ENCODE peak calls at places on chromosomes 11 and 22, in four cellular contexts. H is psoas muscle, L is HCT116, X is neural progenitor cell. E is an unnamed sample.

GRCh38 chr22:28414017-28414416 is 265.6 kb downstream of the TTC28 start:
- DNase-seq in L (no peak), H (no peak), X (no peak), E (no peak)

GRCh38 chr11:117179048-117179999 is 781 bp downstream of the SIDT2 start:
- DNase-seq in X (peak; percentile 34), L (no peak), H (no peak), E (peak; percentile 59)

GRCh38 chr11:109378049-109378448 is 43.9 kb upstream of the C11orf87 start:
- DNase-seq in L (no peak), X (no peak), H (no peak), E (no peak)

GRCh38 chr11:134466035-134466908 is 54.2 kb upstream of the B3GAT1 start:
- DNase-seq in H (no peak), L (no peak), X (peak; percentile 76), E (no peak)

GRCh38 chr11:18312012-18312411 is 9.9 kb downstream of the HPS5 start:
- DNase-seq in H (no peak), L (no peak), X (no peak), E (no peak)

GRCh38 chr11:46332568-46333128 is 14.6 kb upstream of the DGKZ start:
- DNase-seq in L (no peak), X (peak; percentile 79), H (no peak), E (no peak)

GRCh38 chr22:42878561-42879305 is 21.7 kb upstream of the ARFGAP3 start:
- DNase-seq in H (no peak), L (no peak), X (no peak), E (no peak)

GRCh38 chr11:2139118-2139490 is at the start of gene IGF2:
- DNase-seq in L (no peak), X (peak; percentile 77), H (peak; percentile 32), E (no peak)

GRCh38 chr11:6357222-6357621 is 33.1 kb upstream of the SMPD1 start:
- DNase-seq in L (peak; percentile 22), H (peak; percentile 69), X (no peak), E (no peak)

GRCh38 chr22:39690901-39691620 is 120.5 kb downstream of the CACNA1I start:
- DNase-seq in L (no peak), X (peak; percentile 89), H (no peak), E (peak; percentile 66)

GRCh38 chr11:77697865-77698264 is 60.3 kb upstream of the CLNS1A start:
- DNase-seq in X (no peak), L (no peak), H (no peak), E (no peak)

GRCh38 chr11:1226226-1226961 is 3.5 kb downstream of the MUC5B start:
- DNase-seq in H (peak; percentile 14), X (peak; percentile 49), L (no peak), E (no peak)

GRCh38 chr11:28289444-28289843 is 181.3 kb downstream of the METTL15 start:
- DNase-seq in H (no peak), X (peak; percentile 4), L (no peak), E (no peak)

GRCh38 chr22:47030881-47031627 is 268.6 kb downstream of the TBC1D22A start:
- DNase-seq in H (no peak), L (no peak), X (no peak), E (peak; percentile 35)

GRCh38 chr11:128359515-128359914 is 227.8 kb downstream of the ETS1 start:
- DNase-seq in X (no peak), L (no peak), H (no peak), E (no peak)

GRCh38 chr22:38952382-38952993 is 4.9 kb upstream of the APOBEC3A start:
- DNase-seq in L (no peak), X (no peak), H (no peak), E (no peak)

GRCh38 chr11:76670475-76671235 is at the start of gene LRRC32:
- DNase-seq in L (no peak), X (peak; percentile 78), H (peak; percentile 74), E (no peak)

GRCh38 chr11:12841946-12842630 is 167.0 kb upstream of the RASSF10 start:
- DNase-seq in H (no peak), L (no peak), X (peak; percentile 57), E (peak; percentile 70)

GRCh38 chr11:84390441-84391078 is 1104.4 kb upstream of the CCDC90B start:
- DNase-seq in X (peak; percentile 54), H (no peak), L (no peak), E (peak; percentile 45)

GRCh38 chr22:20428496-20429253 is 8.9 kb downstream of the SCARF2 start:
- DNase-seq in L (no peak), X (no peak), H (no peak), E (no peak)

GRCh38 chr22:20429254-20430100 is 8.1 kb downstream of the SCARF2 start:
- DNase-seq in X (peak; percentile 87), L (no peak), H (no peak), E (no peak)

GRCh38 chr22:20431520-20432237 is 5.9 kb downstream of the SCARF2 start:
- DNase-seq in L (no peak), H (no peak), X (peak; percentile 37), E (no peak)

GRCh38 chr22:20430641-20431519 is 6.7 kb downstream of the SCARF2 start:
- DNase-seq in L (peak; percentile 33), X (peak; percentile 93), H (no peak), E (no peak)

GRCh38 chr22:20430101-20430640 is 7.5 kb downstream of the SCARF2 start:
- DNase-seq in X (no peak), L (no peak), H (no peak), E (no peak)
- H3K4me3 ChIP-seq in X (peak overlapping the region; percentile 42), L (peak overlapping the region; percentile 33), H (no peak overlapping the region), E (no peak overlapping the region)

GRCh38 chr11:3174387-3174786 is 9.3 kb upstream of the OSBPL5 start:
- DNase-seq in X (no peak), H (no peak), L (no peak), E (no peak)

GRCh38 chr11:3169952-3170755 is 5.0 kb upstream of the OSBPL5 start:
- DNase-seq in X (no peak), H (no peak), L (no peak), E (no peak)

GRCh38 chr11:3170756-3171670 is 5.9 kb upstream of the OSBPL5 start:
- DNase-seq in H (no peak), L (no peak), X (no peak), E (no peak)

GRCh38 chr11:3173795-3174194 is 8.7 kb upstream of the OSBPL5 start:
- DNase-seq in H (no peak), X (no peak), L (no peak), E (no peak)

GRCh38 chr11:3171931-3172560 is 6.9 kb upstream of the OSBPL5 start:
- DNase-seq in L (no peak), H (no peak), X (no peak), E (no peak)
- H3K4me1 ChIP-seq in L (peaks cover 17% of the 10 kb centered on the region), H (peaks cover 12% of the 10 kb centered on the region), X (peaks cover 4% of the 10 kb centered on the region), E (peaks cover 4% of the 10 kb centered on the region)

GRCh38 chr11:120203626-120204025 is 7.2 kb upstream of the OAF start:
- DNase-seq in H (no peak), L (no peak), X (no peak), E (no peak)

GRCh38 chr11:120207517-120207916 is 3.3 kb upstream of the OAF start:
- DNase-seq in H (no peak), X (no peak), L (no peak), E (no peak)

GRCh38 chr11:120208777-120209176 is 2.1 kb upstream of the OAF start:
- DNase-seq in H (peak; percentile 70), L (no peak), X (no peak), E (no peak)

GRCh38 chr11:120208012-120208441 is 2.8 kb upstream of the OAF start:
- DNase-seq in X (no peak), H (no peak), L (no peak), E (no peak)

GRCh38 chr11:120205596-120206161 is 5.2 kb upstream of the OAF start:
- DNase-seq in X (no peak), H (no peak), L (no peak), E (no peak)
- H3K27me3 ChIP-seq in X (peaks cover 94% of the 10 kb centered on the region), H (peaks cover under 1% of the 10 kb centered on the region), L (no peaks in the 10 kb centered on the region), E (peaks cover 2% of the 10 kb centered on the region)

GRCh38 chr11:8963569-8964323 is 496 bp downstream of the TMEM9B start:
- DNase-seq in L (peak; percentile 72), H (peak; percentile 79), X (peak; percentile 85), E (peak; percentile 66)

GRCh38 chr11:8967159-8967558 is 2.9 kb upstream of the TMEM9B start:
- DNase-seq in X (no peak), L (no peak), H (no peak), E (no peak)

GRCh38 chr11:8964324-8965320 is at the start of gene TMEM9B:
- DNase-seq in X (peak; percentile 92), H (peak; percentile 93), L (peak; percentile 78), E (peak; percentile 67)

GRCh38 chr11:8959546-8960166 is 4.6 kb downstream of the TMEM9B start:
- DNase-seq in X (peak; percentile 83), L (peak; percentile 67), H (no peak), E (peak; percentile 78)

GRCh38 chr11:8962827-8963226 is 1.4 kb downstream of the TMEM9B start:
- DNase-seq in L (no peak), X (no peak), H (no peak), E (no peak)
- H3K4me3 ChIP-seq in L (peak overlapping the region; percentile 88), X (no peak overlapping the region), H (peak overlapping the region; percentile 86), E (peak overlapping the region; percentile 93)

GRCh38 chr11:66475349-66476172 is 4.7 kb upstream of the DPP3 start:
- DNase-seq in X (no peak), H (no peak), L (no peak), E (no peak)

GRCh38 chr11:66476173-66476840 is 3.9 kb upstream of the DPP3 start:
- DNase-seq in H (no peak), X (no peak), L (no peak), E (no peak)

GRCh38 chr11:66472054-66472453 is 5.3 kb downstream of the PELI3 start:
- DNase-seq in H (no peak), X (no peak), L (no peak), E (no peak)

GRCh38 chr11:66473167-66473566 is 6.5 kb downstream of the PELI3 start:
- DNase-seq in L (no peak), X (no peak), H (no peak), E (no peak)

DNA sequence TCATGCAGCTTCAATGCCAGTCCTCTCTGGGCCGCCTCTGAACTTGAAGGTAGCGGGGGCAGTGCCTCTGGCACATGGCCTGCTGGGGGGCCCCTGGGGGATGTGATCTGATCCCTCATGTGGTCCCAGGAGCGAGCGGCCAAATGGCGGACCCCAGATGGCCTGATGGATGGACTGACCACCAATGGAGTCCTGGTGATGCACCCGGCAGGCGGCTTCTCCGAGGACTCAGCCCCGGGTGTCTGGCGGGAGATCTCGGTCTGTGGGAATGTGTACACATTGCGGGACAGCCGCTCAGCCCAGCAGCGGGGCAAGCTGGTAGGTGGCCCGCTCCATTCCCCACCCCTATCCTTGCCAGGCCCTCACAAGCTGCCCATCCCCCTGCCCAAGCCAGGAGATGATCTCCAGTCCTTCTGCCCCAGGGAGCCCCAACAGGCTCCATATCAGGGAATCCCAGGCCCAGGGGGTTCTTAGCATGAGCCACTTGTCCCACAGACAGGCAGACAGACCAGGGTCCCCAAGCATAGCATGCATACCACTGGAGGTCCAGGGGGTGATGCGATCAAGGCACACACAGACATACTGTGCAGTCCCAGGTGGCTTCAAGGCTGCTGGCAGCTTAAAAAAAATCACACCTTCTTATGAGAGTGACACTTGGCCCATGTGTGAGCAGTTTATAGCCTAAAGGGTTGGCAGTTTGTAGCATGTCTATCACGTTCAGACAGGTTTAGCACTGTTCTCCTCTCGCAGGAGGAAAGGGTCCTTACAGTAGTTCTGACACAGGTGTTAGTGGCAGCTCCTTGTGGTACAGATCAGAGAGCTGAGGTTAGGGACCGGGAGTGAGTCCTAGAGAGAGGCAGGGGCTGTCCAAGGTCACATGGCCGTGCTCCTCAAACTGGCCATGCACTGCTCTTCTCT is 6.4 kb upstream of the DPP3 start:
- DNase-seq in X (no peak), L (no peak), H (no peak), E (no peak)
- H3K4me1 ChIP-seq in X (no peaks in the 10 kb centered on the region), L (peaks cover 3% of the 10 kb centered on the region), H (peaks cover 5% of the 10 kb centered on the region), E (peaks cover 3% of the 10 kb centered on the region)